ENCODE peak calls at places on chromosomes 5 and 9, in four cellular contexts. G is transverse colon, Y is fibroblast of the aortic adventitia, H is right cardiac atrium. V is an unnamed sample.

GRCh38 chr5:27124590-27124989 is 86.2 kb upstream of the CDH9 start:
- DNase-seq in G (no peak), H (no peak), Y (peak), V (peak)

GRCh38 chr9:120080781-120081180 is 499.2 kb downstream of the CDK5RAP2 start:
- DNase-seq in G (no peak), H (no peak), Y (no peak), V (no peak)

GRCh38 chr9:32378496-32378895 is 5.9 kb upstream of the ACO1 start:
- DNase-seq in G (no peak), Y (peak), H (no peak), V (peak)

GRCh38 chr5:181203093-181203711 is 1.8 kb downstream of the TRIM7 start:
- DNase-seq in H (peak), Y (peak), G (no peak), V (peak)

GRCh38 chr5:174396541-174396940 is 327.8 kb upstream of the MSX2 start:
- DNase-seq in Y (no peak), G (no peak), H (no peak), V (no peak)

GRCh38 chr5:78701795-78702406 is 53.3 kb upstream of the LHFPL2 start:
- DNase-seq in Y (peak), H (no peak), G (no peak), V (no peak)

GRCh38 chr5:75017971-75018370 is 34.4 kb downstream of the GCNT4 start:
- DNase-seq in H (no peak), Y (no peak), G (no peak), V (no peak)

GRCh38 chr5:149641000-149641576 is 59.8 kb downstream of the ARHGEF37 start:
- DNase-seq in Y (peak), G (peak), H (no peak), V (peak)

GRCh38 chr9:137085918-137086530 is 761 bp upstream of the MAN1B1 start:
- DNase-seq in Y (peak), H (peak), G (peak), V (peak)

GRCh38 chr9:27599521-27600234 is 26.4 kb upstream of the C9orf72 start:
- DNase-seq in H (no peak), G (no peak), Y (no peak), V (no peak)

GRCh38 chr9:76808636-76809035 is 44.4 kb downstream of the PCA3 start:
- DNase-seq in H (no peak), Y (no peak), G (no peak), V (no peak)

GRCh38 chr5:139855451-139855850 is 59.8 kb downstream of the PSD2 start:
- DNase-seq in H (no peak), Y (no peak), G (no peak), V (no peak)

GRCh38 chr9:107674252-107674936 is 184.8 kb upstream of the KLF4 start:
- DNase-seq in H (no peak), G (no peak), Y (no peak), V (no peak)

GRCh38 chr5:126373621-126374416 is 49.4 kb upstream of the GRAMD2B start:
- DNase-seq in H (no peak), Y (no peak), G (no peak), V (peak)

GRCh38 chr9:79581388-79581787 is 9.6 kb downstream of the TLE4 start:
- DNase-seq in H (no peak), Y (peak), G (peak), V (no peak)

GRCh38 chr5:175321927-175322532 is 122.0 kb downstream of the DRD1 start:
- DNase-seq in Y (peak), H (no peak), G (no peak), V (no peak)

GRCh38 chr9:107749787-107750444 is 260.3 kb upstream of the KLF4 start:
- DNase-seq in H (peak), Y (peak), G (peak), V (peak)

GRCh38 chr5:157217289-157218024 is 36.8 kb downstream of the ITK start:
- DNase-seq in Y (no peak), G (no peak), H (no peak), V (no peak)

GRCh38 chr5:135703026-135703550 is 124.3 kb upstream of the CXCL14 start:
- DNase-seq in Y (no peak), G (no peak), H (no peak), V (no peak)

GRCh38 chr5:52727001-52727400 is 60.7 kb upstream of the ITGA1 start:
- DNase-seq in H (no peak), G (no peak), Y (no peak), V (no peak)

GRCh38 chr9:25677301-25678146 is 720 bp downstream of the TUSC1 start:
- DNase-seq in G (peak), Y (peak), H (peak), V (peak)

GRCh38 chr5:38257236-38258036 is 923 bp upstream of the EGFLAM start:
- DNase-seq in H (no peak), G (no peak), Y (no peak), V (no peak)

GRCh38 chr9:1869843-1870242 is 145.3 kb upstream of the SMARCA2 start:
- DNase-seq in H (no peak), G (no peak), Y (peak), V (no peak)

GRCh38 chr5:67200809-67201562 is 4.4 kb upstream of the CD180 start:
- DNase-seq in Y (no peak), G (no peak), H (no peak), V (no peak)

GRCh38 chr5:18745988-18746615 is 1111.8 kb downstream of the TAF11L14 start:
- DNase-seq in G (peak), H (no peak), Y (peak), V (no peak)

GRCh38 chr9:27676827-27677226 is 103.5 kb upstream of the C9orf72 start:
- DNase-seq in G (no peak), Y (no peak), H (no peak), V (no peak)

GRCh38 chr5:60092671-60093422 is 199.3 kb upstream of the PDE4D start:
- DNase-seq in G (no peak), Y (peak), H (no peak), V (peak)

GRCh38 chr9:137388589-137389427 is 34.2 kb downstream of the EXD3 start:
- DNase-seq in H (peak), Y (no peak), G (no peak), V (no peak)

GRCh38 chr5:135667662-135668061 is 88.9 kb upstream of the CXCL14 start:
- DNase-seq in G (no peak), H (no peak), Y (no peak), V (no peak)

GRCh38 chr9:122291458-122291857 is 26.8 kb downstream of the MRRF start:
- DNase-seq in Y (no peak), G (no peak), H (no peak), V (no peak)

GRCh38 chr5:171908638-171909037 is 97.8 kb downstream of the FBXW11 start:
- DNase-seq in G (no peak), Y (no peak), H (no peak), V (no peak)

GRCh38 chr9:131382850-131383729 is 10.8 kb upstream of the PRRC2B start:
- DNase-seq in Y (peak), G (no peak), H (peak), V (peak)

GRCh38 chr9:31587176-31587575 is 797.3 kb upstream of the ACO1 start:
- DNase-seq in G (no peak), Y (no peak), H (no peak), V (no peak)

GRCh38 chr5:33272288-33272687 is 168.5 kb upstream of the TARS1 start:
- DNase-seq in Y (peak), G (no peak), H (no peak), V (peak)

DNA sequence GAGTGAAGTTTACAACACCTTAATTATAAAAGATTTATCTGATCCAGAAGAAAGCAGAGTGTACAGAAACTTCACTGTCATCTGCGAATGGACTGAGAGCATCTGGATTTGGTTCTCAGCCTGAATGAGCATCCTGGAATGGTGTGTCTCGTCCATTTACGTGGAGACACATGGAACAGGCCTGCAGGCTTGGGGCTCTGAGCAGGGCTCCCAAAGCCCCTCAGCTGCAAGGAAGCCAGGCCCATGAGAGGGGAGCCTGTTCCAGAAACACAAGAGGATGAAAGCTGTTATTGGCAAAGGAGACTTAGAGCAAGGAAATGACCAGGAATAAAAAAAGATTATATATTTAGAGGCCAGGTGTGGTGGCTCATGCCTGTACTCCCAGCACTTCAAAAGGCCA is 22.1 kb upstream of the TERT start:
- DNase-seq in G (no peak), Y (no peak), H (no peak), V (no peak)
- H3K4me3 ChIP-seq in G (no peak), Y (no peak), H (no peak), V (no peak)

DNA sequence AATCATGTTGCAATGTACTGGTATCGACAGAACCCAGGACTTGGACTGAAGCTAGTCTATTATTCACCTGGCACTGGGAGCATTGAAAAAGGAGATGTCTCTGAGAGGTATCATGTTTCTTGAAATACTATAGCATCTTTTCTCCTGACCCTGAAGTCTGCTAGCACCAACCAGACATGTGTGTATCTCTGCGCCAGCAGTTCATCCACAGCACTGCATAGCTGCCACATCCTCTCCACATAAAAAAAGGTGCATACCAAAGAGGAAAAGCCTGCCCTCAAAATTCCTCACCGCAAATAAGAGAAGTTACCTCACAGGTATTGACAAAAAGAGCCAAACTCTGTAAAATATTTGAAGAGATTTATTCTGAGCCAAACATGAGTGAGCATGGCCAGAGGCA is 99.5 kb upstream of the PRSS3 start:
- DNase-seq in G (no peak), H (no peak), Y (no peak), V (no peak)
- H3K4me3 ChIP-seq in G (no peak), H (no peak), Y (no peak), V (no peak)

GRCh38 chr9:130040901-130041647 is 1.9 kb downstream of the FNBP1 start:
- DNase-seq in H (no peak), Y (no peak), G (no peak), V (no peak)
- H3K4me3 ChIP-seq in H (peak), Y (peak), G (peak), V (peak)

DNA sequence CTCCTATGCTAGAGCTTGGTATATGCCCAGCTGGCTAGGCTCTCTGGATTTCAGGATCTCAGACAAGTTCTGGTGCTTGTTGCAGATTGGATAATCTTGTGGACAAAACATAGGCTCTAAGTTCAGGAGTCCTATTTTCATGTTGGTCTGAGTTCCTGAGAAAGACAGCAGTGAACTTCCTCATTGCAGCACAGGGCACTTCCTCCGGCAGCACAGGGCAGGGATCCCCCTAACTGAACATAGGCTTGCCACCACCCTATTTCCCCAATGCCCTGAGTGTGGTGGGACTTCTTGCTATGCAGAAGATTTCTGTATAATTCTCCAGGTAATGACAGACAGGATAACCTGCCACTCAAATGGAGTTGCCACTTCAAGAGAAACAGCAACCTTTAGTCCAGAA is 220.1 kb downstream of the PIK3R1 start:
- DNase-seq in Y (no peak), G (peak), H (peak), V (no peak)
- H3K4me3 ChIP-seq in Y (no peak), G (no peak), H (no peak), V (no peak)